ENCODE peak calls at places on chromosomes 16 and 17, in seven cellular contexts. D is vagina, R is IMR-90, A is transverse colon, P is BJ, E is cardiac muscle cell, Y is neural progenitor cell. L is an unnamed sample. For H3K27me3, the result is how much of the 10 kb centered on the place peaks cover.

GRCh38 chr16:69763557-69763942 is 1.4 kb downstream of the WWP2 start:
- DNase-seq in P (no peak), E (no peak), R (no peak), Y (no peak), D (no peak), A (no peak), L (no peak)

GRCh38 chr17:30222741-30223175 is 12.7 kb downstream of the SLC6A4 start:
- DNase-seq in Y (peak), A (peak), D (no peak), E (no peak), R (no peak), P (no peak), L (no peak)

GRCh38 chr17:81488276-81488860 is 24.2 kb downstream of the ACTG1 start:
- DNase-seq in R (no peak), D (no peak), P (no peak), A (no peak), Y (no peak), E (no peak), L (no peak)

GRCh38 chr16:27862953-27863352 is 200.6 kb downstream of the GSG1L start:
- DNase-seq in P (no peak), D (no peak), Y (no peak), A (no peak), E (no peak), R (no peak), L (no peak)

GRCh38 chr16:68790130-68790761 is 53.1 kb upstream of the TANGO6 start:
- DNase-seq in D (no peak), E (peak), Y (peak), A (peak), R (peak), P (peak), L (no peak)

GRCh38 chr17:31313982-31314787 is at the start of gene EVI2B:
- DNase-seq in P (peak), Y (no peak), D (no peak), E (peak), A (no peak), R (peak), L (no peak)

GRCh38 chr17:35900693-35901487 is 20.7 kb upstream of the CCL5 start:
- DNase-seq in D (no peak), E (peak), A (no peak), Y (no peak), R (no peak), P (no peak), L (no peak)

GRCh38 chr16:81645303-81645702 is 133.8 kb upstream of the PLCG2 start:
- DNase-seq in Y (peak), D (no peak), A (peak), P (peak), R (peak), E (peak), L (peak)

GRCh38 chr17:2724783-2725164 is 13.2 kb upstream of the CLUH start:
- DNase-seq in D (no peak), E (peak), R (peak), A (peak), P (no peak), Y (peak), L (no peak)

GRCh38 chr17:82831041-82831817 is 8.6 kb downstream of the ZNF750 start:
- DNase-seq in A (no peak), E (no peak), P (no peak), Y (no peak), D (no peak), R (no peak), L (no peak)

GRCh38 chr17:75913537-75914210 is 9.0 kb upstream of the MRPL38 start:
- DNase-seq in Y (no peak), D (no peak), R (no peak), P (no peak), A (no peak), E (no peak), L (no peak)

GRCh38 chr16:82671743-82672142 is 45.0 kb downstream of the CDH13 start:
- DNase-seq in R (no peak), E (no peak), P (no peak), Y (peak), D (no peak), A (peak), L (no peak)

GRCh38 chr16:20894388-20894787 is 5.8 kb downstream of the DCUN1D3 start:
- DNase-seq in R (no peak), Y (no peak), A (no peak), P (no peak), D (no peak), E (no peak), L (no peak)

GRCh38 chr16:8855051-8855786 is 13.6 kb downstream of the CARHSP1 start:
- DNase-seq in E (no peak), A (peak), D (no peak), R (no peak), P (no peak), Y (no peak), L (no peak)
- H3K27me3 ChIP-seq in E (under half), A (under half), D (under half), R (under half), P (under half), Y (under half), L (under half)

GRCh38 chr17:45172541-45173286 is 11.0 kb downstream of the HEXIM2 start:
- DNase-seq in E (peak), A (peak), P (peak), D (no peak), R (peak), Y (peak), L (no peak)
- TF ChIP-seq CTCF in E (no peak), A (no peak), P (peak), D (no peak), R (no peak), Y (no peak), L (no peak)

GRCh38 chr16:89505204-89506112 is 2.7 kb upstream of the SPG7 start:
- DNase-seq in R (peak), A (peak), E (peak), Y (no peak), P (no peak), D (no peak), L (peak)
- H3K4me3 ChIP-seq in R (no peak), A (no peak), E (no peak), Y (no peak), P (no peak), D (no peak), L (no peak)

DNA sequence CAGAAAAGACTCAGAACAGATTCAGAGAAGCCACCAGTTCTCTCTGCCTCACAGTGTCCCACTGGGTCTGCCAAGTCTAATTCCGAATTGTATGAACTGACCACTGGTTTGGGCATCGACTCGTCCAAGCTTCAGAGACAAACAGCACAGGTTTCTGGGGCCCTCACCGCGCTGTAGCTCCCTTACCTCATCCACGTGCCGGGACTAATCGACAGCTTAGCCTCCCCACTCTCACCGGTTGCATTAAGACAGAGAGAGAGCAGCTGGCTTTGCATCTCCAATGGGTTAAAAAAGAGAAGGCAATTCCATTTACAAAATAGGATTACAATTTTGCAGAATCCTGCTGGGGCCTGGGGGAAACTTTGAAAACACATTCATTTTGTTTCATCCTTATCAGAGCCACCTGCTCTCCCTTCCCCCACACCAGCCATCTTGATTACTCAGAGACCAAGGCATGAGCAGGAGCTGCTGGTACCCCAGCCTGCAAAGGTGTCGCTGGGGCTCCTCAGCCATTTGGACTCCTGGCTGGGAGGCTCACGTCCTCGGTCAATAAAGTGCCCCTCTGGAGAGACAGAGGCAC is 95.3 kb upstream of the RPL38 start:
- DNase-seq in R (no peak), P (no peak), Y (no peak), E (no peak), D (no peak), A (no peak), L (no peak)
- H3K27me3 ChIP-seq in R (under half), P (under half), Y (under half), E (under half), D (under half), A (under half), L (under half)

GRCh38 chr16:47460755-47461597 is at the start of the genes ITFG1 and PHKB:
- DNase-seq in A (peak), P (peak), D (no peak), Y (peak), R (peak), E (peak), L (peak)
- TF ChIP-seq CTCF in A (peak), P (no peak), D (no peak), Y (no peak), R (peak), E (peak), L (peak)

GRCh38 chr17:57577751-57578607 is 167.1 kb downstream of the CCDC182 start:
- DNase-seq in R (peak), E (peak), A (no peak), P (no peak), Y (peak), D (no peak), L (peak)
- H3K4me3 ChIP-seq in R (peak), E (no peak), A (no peak), P (peak), Y (peak), D (peak), L (peak)

DNA sequence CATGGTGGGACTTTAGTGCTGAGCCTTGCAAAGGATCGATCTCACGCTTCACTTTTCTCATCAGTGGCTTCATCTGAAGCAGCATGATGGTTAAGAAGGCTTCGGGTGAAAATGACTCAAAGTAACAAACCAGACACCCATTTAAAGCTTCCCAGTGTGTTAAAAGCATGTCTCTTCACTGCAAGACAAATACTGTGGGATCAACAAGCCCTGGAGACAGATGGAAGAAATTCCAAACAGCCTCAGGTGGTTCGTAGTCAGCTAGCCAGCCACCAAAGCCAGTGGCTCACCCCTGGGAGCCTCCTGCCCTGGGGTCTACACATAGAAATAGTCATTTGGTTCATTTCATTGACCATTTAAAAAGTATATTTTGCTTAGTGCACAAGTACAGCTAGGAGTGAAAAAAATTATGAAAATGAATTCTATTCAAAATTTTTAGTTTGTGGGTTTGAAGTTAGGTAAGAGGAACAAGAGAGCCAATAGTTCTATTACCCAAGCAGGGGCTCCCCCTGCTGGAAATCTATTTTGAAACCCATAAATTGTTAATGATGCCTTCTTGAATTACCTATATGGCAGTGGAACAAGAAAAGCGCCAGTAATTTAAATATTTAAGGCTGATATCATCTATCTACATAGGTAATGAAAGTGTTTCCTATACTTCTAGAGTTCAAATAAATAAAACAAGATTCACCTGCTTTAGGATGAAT is 51.6 kb downstream of the PMP22 start:
- DNase-seq in Y (peak), P (no peak), R (peak), E (peak), D (no peak), A (no peak), L (peak)
- H3K27me3 ChIP-seq in Y (under half), P (under half), R (under half), E (under half), D (under half), A (under half), L (under half)

GRCh38 chr16:15996432-15997109 is 47.2 kb downstream of the ABCC1 start:
- DNase-seq in Y (no peak), P (peak), E (peak), R (peak), A (no peak), D (no peak), L (peak)
- TF ChIP-seq CTCF in Y (no peak), P (no peak), E (no peak), R (no peak), A (no peak), D (no peak), L (peak)